ENCODE peak calls at places on chromosome 13, in seven cellular contexts. One of them, this sample, is unnamed.

GRCh38 chr13:31234729-31235128 is 35.0 kb downstream of the B3GLCT start:
- DNase-seq in H1: no peak
- DNase-seq in body of pancreas: no peak
- DNase-seq in ascending aorta: no peak
- DNase-seq in AG08396: no peak
- DNase-seq in effector CD4-positive, alpha-beta T cell: no peak
- DNase-seq in upper lobe of right lung: no peak
- DNase-seq in this sample: no peak

GRCh38 chr13:44676534-44676933 is 100.4 kb upstream of the TSC22D1 start:
- DNase-seq in H1: no peak
- DNase-seq in body of pancreas: no peak
- DNase-seq in ascending aorta: no peak
- DNase-seq in AG08396: no peak
- DNase-seq in effector CD4-positive, alpha-beta T cell: no peak
- DNase-seq in upper lobe of right lung: no peak
- DNase-seq in this sample: no peak

GRCh38 chr13:72346716-72347115 is 380.7 kb downstream of the MZT1 start:
- DNase-seq in H1: no peak
- DNase-seq in body of pancreas: no peak
- DNase-seq in ascending aorta: no peak
- DNase-seq in AG08396: no peak
- DNase-seq in effector CD4-positive, alpha-beta T cell: no peak
- DNase-seq in upper lobe of right lung: no peak
- DNase-seq in this sample: no peak

GRCh38 chr13:51397262-51397933 is 55.4 kb downstream of the INTS6 start:
- DNase-seq in H1: no peak
- DNase-seq in body of pancreas: peak
- DNase-seq in ascending aorta: no peak
- DNase-seq in AG08396: peak
- DNase-seq in effector CD4-positive, alpha-beta T cell: no peak
- DNase-seq in upper lobe of right lung: no peak
- DNase-seq in this sample: peak

GRCh38 chr13:112447761-112448603 is 71.8 kb downstream of the SPACA7 start:
- DNase-seq in H1: no peak
- DNase-seq in body of pancreas: no peak
- DNase-seq in ascending aorta: no peak
- DNase-seq in AG08396: no peak
- DNase-seq in effector CD4-positive, alpha-beta T cell: no peak
- DNase-seq in upper lobe of right lung: no peak
- DNase-seq in this sample: no peak

GRCh38 chr13:110277357-110277950 is 29.5 kb downstream of the COL4A1 start:
- DNase-seq in H1: no peak
- DNase-seq in body of pancreas: no peak
- DNase-seq in ascending aorta: no peak
- DNase-seq in AG08396: no peak
- DNase-seq in effector CD4-positive, alpha-beta T cell: no peak
- DNase-seq in upper lobe of right lung: no peak
- DNase-seq in this sample: no peak

GRCh38 chr13:23901365-23901764 is 4.1 kb upstream of the C1QTNF9B start:
- DNase-seq in H1: no peak
- DNase-seq in body of pancreas: no peak
- DNase-seq in ascending aorta: no peak
- DNase-seq in AG08396: no peak
- DNase-seq in effector CD4-positive, alpha-beta T cell: no peak
- DNase-seq in upper lobe of right lung: no peak
- DNase-seq in this sample: peak

GRCh38 chr13:30934381-30934780 is 1.9 kb downstream of the TEX26 start:
- DNase-seq in H1: no peak
- DNase-seq in body of pancreas: no peak
- DNase-seq in ascending aorta: no peak
- DNase-seq in AG08396: no peak
- DNase-seq in effector CD4-positive, alpha-beta T cell: no peak
- DNase-seq in upper lobe of right lung: no peak
- DNase-seq in this sample: peak

GRCh38 chr13:42215578-42216421 is 56.2 kb upstream of the AKAP11 start:
- DNase-seq in H1: no peak
- DNase-seq in body of pancreas: peak
- DNase-seq in ascending aorta: no peak
- DNase-seq in AG08396: peak
- DNase-seq in effector CD4-positive, alpha-beta T cell: no peak
- DNase-seq in upper lobe of right lung: no peak
- DNase-seq in this sample: peak

GRCh38 chr13:34201050-34201913 is 383.3 kb downstream of the RFC3 start:
- DNase-seq in H1: no peak
- DNase-seq in body of pancreas: no peak
- DNase-seq in ascending aorta: no peak
- DNase-seq in AG08396: no peak
- DNase-seq in effector CD4-positive, alpha-beta T cell: no peak
- DNase-seq in upper lobe of right lung: no peak
- DNase-seq in this sample: peak

GRCh38 chr13:39815345-39816111 is 160.1 kb downstream of the COG6 start:
- DNase-seq in H1: no peak
- DNase-seq in body of pancreas: no peak
- DNase-seq in ascending aorta: no peak
- DNase-seq in AG08396: no peak
- DNase-seq in effector CD4-positive, alpha-beta T cell: no peak
- DNase-seq in upper lobe of right lung: no peak
- DNase-seq in this sample: peak

GRCh38 chr13:78657699-78658629 is 991 bp downstream of the OBI1 start:
- DNase-seq in H1: no peak
- DNase-seq in body of pancreas: no peak
- DNase-seq in ascending aorta: no peak
- DNase-seq in AG08396: peak
- DNase-seq in effector CD4-positive, alpha-beta T cell: no peak
- DNase-seq in upper lobe of right lung: no peak
- DNase-seq in this sample: peak

GRCh38 chr13:30847697-30848307 is 58.3 kb upstream of the MEDAG start:
- DNase-seq in H1: no peak
- DNase-seq in body of pancreas: no peak
- DNase-seq in ascending aorta: peak
- DNase-seq in AG08396: peak
- DNase-seq in effector CD4-positive, alpha-beta T cell: no peak
- DNase-seq in upper lobe of right lung: no peak
- DNase-seq in this sample: peak

GRCh38 chr13:45765464-45765863 is 63.3 kb downstream of the CBY2 start:
- DNase-seq in H1: no peak
- DNase-seq in body of pancreas: no peak
- DNase-seq in ascending aorta: no peak
- DNase-seq in AG08396: no peak
- DNase-seq in effector CD4-positive, alpha-beta T cell: no peak
- DNase-seq in upper lobe of right lung: no peak
- DNase-seq in this sample: no peak

GRCh38 chr13:32302461-32302860 is 12.7 kb downstream of the ZAR1L start:
- DNase-seq in H1: no peak
- DNase-seq in body of pancreas: no peak
- DNase-seq in ascending aorta: no peak
- DNase-seq in AG08396: no peak
- DNase-seq in effector CD4-positive, alpha-beta T cell: no peak
- DNase-seq in upper lobe of right lung: no peak
- DNase-seq in this sample: no peak

GRCh38 chr13:20441879-20442278 is 83.8 kb downstream of the CRYL1 start:
- DNase-seq in H1: no peak
- DNase-seq in body of pancreas: no peak
- DNase-seq in ascending aorta: no peak
- DNase-seq in AG08396: no peak
- DNase-seq in effector CD4-positive, alpha-beta T cell: no peak
- DNase-seq in upper lobe of right lung: no peak
- DNase-seq in this sample: peak

GRCh38 chr13:44396295-44396962 is 22.8 kb downstream of the SERP2 start:
- DNase-seq in H1: no peak
- DNase-seq in body of pancreas: no peak
- DNase-seq in ascending aorta: no peak
- DNase-seq in AG08396: no peak
- DNase-seq in effector CD4-positive, alpha-beta T cell: no peak
- DNase-seq in upper lobe of right lung: no peak
- DNase-seq in this sample: no peak

GRCh38 chr13:113649212-113649611 is 8.8 kb downstream of the ATP4B start:
- DNase-seq in H1: no peak
- DNase-seq in body of pancreas: peak
- DNase-seq in ascending aorta: no peak
- DNase-seq in AG08396: no peak
- DNase-seq in effector CD4-positive, alpha-beta T cell: no peak
- DNase-seq in upper lobe of right lung: peak
- DNase-seq in this sample: no peak

GRCh38 chr13:26965976-26966375 is 205.4 kb upstream of the GPR12 start:
- DNase-seq in H1: no peak
- DNase-seq in body of pancreas: peak
- DNase-seq in ascending aorta: no peak
- DNase-seq in AG08396: peak
- DNase-seq in effector CD4-positive, alpha-beta T cell: no peak
- DNase-seq in upper lobe of right lung: no peak
- DNase-seq in this sample: peak

GRCh38 chr13:90954605-90955004 is 392.9 kb upstream of the MIR17HG start:
- DNase-seq in H1: no peak
- DNase-seq in body of pancreas: no peak
- DNase-seq in ascending aorta: no peak
- DNase-seq in AG08396: no peak
- DNase-seq in effector CD4-positive, alpha-beta T cell: no peak
- DNase-seq in upper lobe of right lung: no peak
- DNase-seq in this sample: no peak

GRCh38 chr13:41985788-41986508 is 25.0 kb upstream of the VWA8 start:
- DNase-seq in H1: no peak
- DNase-seq in body of pancreas: no peak
- DNase-seq in ascending aorta: no peak
- DNase-seq in AG08396: peak
- DNase-seq in effector CD4-positive, alpha-beta T cell: no peak
- DNase-seq in upper lobe of right lung: no peak
- DNase-seq in this sample: peak

GRCh38 chr13:110581489-110582185 is 20.1 kb upstream of the RAB20 start:
- DNase-seq in H1: no peak
- DNase-seq in body of pancreas: no peak
- DNase-seq in ascending aorta: no peak
- DNase-seq in AG08396: no peak
- DNase-seq in effector CD4-positive, alpha-beta T cell: no peak
- DNase-seq in upper lobe of right lung: no peak
- DNase-seq in this sample: no peak

GRCh38 chr13:21074601-21075302 is 13.4 kb upstream of the LATS2 start:
- DNase-seq in H1: peak
- DNase-seq in body of pancreas: no peak
- DNase-seq in ascending aorta: no peak
- DNase-seq in AG08396: no peak
- DNase-seq in effector CD4-positive, alpha-beta T cell: no peak
- DNase-seq in upper lobe of right lung: no peak
- DNase-seq in this sample: no peak

GRCh38 chr13:113584870-113585671 is 518 bp downstream of the TFDP1 start:
- DNase-seq in H1: peak
- DNase-seq in body of pancreas: no peak
- DNase-seq in ascending aorta: no peak
- DNase-seq in AG08396: peak
- DNase-seq in effector CD4-positive, alpha-beta T cell: no peak
- DNase-seq in upper lobe of right lung: peak
- DNase-seq in this sample: no peak

GRCh38 chr13:53137777-53138176 is 109.2 kb downstream of the OLFM4 start:
- DNase-seq in H1: no peak
- DNase-seq in body of pancreas: no peak
- DNase-seq in ascending aorta: no peak
- DNase-seq in AG08396: peak
- DNase-seq in effector CD4-positive, alpha-beta T cell: no peak
- DNase-seq in upper lobe of right lung: no peak
- DNase-seq in this sample: peak

GRCh38 chr13:33057019-33057785 is 41.0 kb downstream of the KL start:
- DNase-seq in H1: no peak
- DNase-seq in body of pancreas: no peak
- DNase-seq in ascending aorta: no peak
- DNase-seq in AG08396: peak
- DNase-seq in effector CD4-positive, alpha-beta T cell: no peak
- DNase-seq in upper lobe of right lung: no peak
- DNase-seq in this sample: peak

GRCh38 chr13:29499766-29500165 is 95.7 kb downstream of the SLC7A1 start:
- DNase-seq in H1: no peak
- DNase-seq in body of pancreas: no peak
- DNase-seq in ascending aorta: no peak
- DNase-seq in AG08396: no peak
- DNase-seq in effector CD4-positive, alpha-beta T cell: no peak
- DNase-seq in upper lobe of right lung: peak
- DNase-seq in this sample: no peak

GRCh38 chr13:30577381-30577780 is 40.3 kb upstream of the USPL1 start:
- DNase-seq in H1: no peak
- DNase-seq in body of pancreas: no peak
- DNase-seq in ascending aorta: no peak
- DNase-seq in AG08396: peak
- DNase-seq in effector CD4-positive, alpha-beta T cell: peak
- DNase-seq in upper lobe of right lung: no peak
- DNase-seq in this sample: peak

GRCh38 chr13:38490657-38491056 is 141.0 kb downstream of the UFM1 start:
- DNase-seq in H1: no peak
- DNase-seq in body of pancreas: no peak
- DNase-seq in ascending aorta: no peak
- DNase-seq in AG08396: no peak
- DNase-seq in effector CD4-positive, alpha-beta T cell: no peak
- DNase-seq in upper lobe of right lung: no peak
- DNase-seq in this sample: no peak

GRCh38 chr13:26919311-26919710 is 158.7 kb upstream of the GPR12 start:
- DNase-seq in H1: no peak
- DNase-seq in body of pancreas: no peak
- DNase-seq in ascending aorta: no peak
- DNase-seq in AG08396: no peak
- DNase-seq in effector CD4-positive, alpha-beta T cell: no peak
- DNase-seq in upper lobe of right lung: no peak
- DNase-seq in this sample: no peak

GRCh38 chr13:46565808-46566750 is 13.1 kb downstream of the LRCH1 start:
- DNase-seq in H1: no peak
- DNase-seq in body of pancreas: no peak
- DNase-seq in ascending aorta: no peak
- DNase-seq in AG08396: no peak
- DNase-seq in effector CD4-positive, alpha-beta T cell: no peak
- DNase-seq in upper lobe of right lung: no peak
- DNase-seq in this sample: no peak

GRCh38 chr13:44298314-44298713 is 75.3 kb upstream of the SERP2 start:
- DNase-seq in H1: no peak
- DNase-seq in body of pancreas: no peak
- DNase-seq in ascending aorta: no peak
- DNase-seq in AG08396: no peak
- DNase-seq in effector CD4-positive, alpha-beta T cell: no peak
- DNase-seq in upper lobe of right lung: no peak
- DNase-seq in this sample: peak

GRCh38 chr13:95254341-95254740 is 46.9 kb downstream of the ABCC4 start:
- DNase-seq in H1: no peak
- DNase-seq in body of pancreas: no peak
- DNase-seq in ascending aorta: no peak
- DNase-seq in AG08396: no peak
- DNase-seq in effector CD4-positive, alpha-beta T cell: no peak
- DNase-seq in upper lobe of right lung: no peak
- DNase-seq in this sample: peak

This sample was measured in iris pigment epithelial cell.